ENCODE peak calls at places on chromosomes 1 and 21, in ten cellular contexts. One of them, this sample, is unnamed. For H3K9me3, the result is how much of the 10 kb centered on the place peaks cover.

GRCh38 chr1:214833357-214833756 is 230.4 kb downstream of the CENPF start:
- DNase-seq in small intestine: no peak
- DNase-seq in NT2/D1: no peak
- DNase-seq in tibial artery: no peak
- DNase-seq in A549: no peak
- DNase-seq in H9: no peak
- DNase-seq in astrocyte: peak
- DNase-seq in PC-9: no peak
- DNase-seq in A673: no peak
- DNase-seq in colonic mucosa: no peak
- DNase-seq in this sample: no peak

GRCh38 chr1:39508857-39509305 is 17.4 kb downstream of the BMP8A start:
- DNase-seq in colonic mucosa: no peak
- DNase-seq in NT2/D1: no peak
- DNase-seq in astrocyte: peak
- DNase-seq in A673: no peak
- DNase-seq in tibial artery: no peak
- DNase-seq in H9: no peak
- DNase-seq in small intestine: no peak
- DNase-seq in PC-9: peak
- DNase-seq in A549: no peak
- DNase-seq in this sample: no peak

GRCh38 chr21:36122977-36123376 is 11.9 kb upstream of the CBR3 start:
- DNase-seq in H9: no peak
- DNase-seq in colonic mucosa: no peak
- DNase-seq in PC-9: no peak
- DNase-seq in astrocyte: no peak
- DNase-seq in A549: no peak
- DNase-seq in A673: no peak
- DNase-seq in small intestine: no peak
- DNase-seq in NT2/D1: no peak
- DNase-seq in tibial artery: peak
- DNase-seq in this sample: no peak

GRCh38 chr1:169925505-169926482 is 32.1 kb upstream of the SCYL3 start:
- DNase-seq in small intestine: no peak
- DNase-seq in PC-9: no peak
- DNase-seq in H9: no peak
- DNase-seq in colonic mucosa: no peak
- DNase-seq in tibial artery: no peak
- DNase-seq in A549: no peak
- DNase-seq in A673: no peak
- DNase-seq in NT2/D1: no peak
- DNase-seq in astrocyte: no peak
- DNase-seq in this sample: no peak

GRCh38 chr1:107171378-107171777 is 30.5 kb downstream of the NTNG1 start:
- DNase-seq in A673: peak
- DNase-seq in small intestine: no peak
- DNase-seq in PC-9: no peak
- DNase-seq in H9: no peak
- DNase-seq in astrocyte: peak
- DNase-seq in A549: no peak
- DNase-seq in tibial artery: no peak
- DNase-seq in NT2/D1: no peak
- DNase-seq in colonic mucosa: no peak
- DNase-seq in this sample: no peak

GRCh38 chr1:85484264-85484663 is 19.3 kb upstream of the DDAH1 start:
- DNase-seq in astrocyte: no peak
- DNase-seq in A549: no peak
- DNase-seq in PC-9: no peak
- DNase-seq in A673: no peak
- DNase-seq in colonic mucosa: no peak
- DNase-seq in small intestine: no peak
- DNase-seq in H9: no peak
- DNase-seq in tibial artery: no peak
- DNase-seq in NT2/D1: no peak
- DNase-seq in this sample: no peak

GRCh38 chr21:33894736-33895288 is 20.8 kb downstream of the ATP5PO start:
- DNase-seq in A549: peak
- DNase-seq in PC-9: peak
- DNase-seq in NT2/D1: peak
- DNase-seq in astrocyte: peak
- DNase-seq in colonic mucosa: peak
- DNase-seq in A673: peak
- DNase-seq in small intestine: peak
- DNase-seq in H9: peak
- DNase-seq in tibial artery: peak
- DNase-seq in this sample: peak

GRCh38 chr1:35603941-35604340 is 30.8 kb downstream of the TFAP2E start:
- DNase-seq in tibial artery: no peak
- DNase-seq in colonic mucosa: no peak
- DNase-seq in NT2/D1: no peak
- DNase-seq in A673: no peak
- DNase-seq in A549: no peak
- DNase-seq in PC-9: no peak
- DNase-seq in small intestine: no peak
- DNase-seq in astrocyte: peak
- DNase-seq in H9: no peak
- DNase-seq in this sample: no peak

GRCh38 chr1:80164150-80164549 is 1157.6 kb upstream of the ADGRL4 start:
- DNase-seq in NT2/D1: no peak
- DNase-seq in A673: no peak
- DNase-seq in A549: no peak
- DNase-seq in PC-9: no peak
- DNase-seq in small intestine: no peak
- DNase-seq in tibial artery: no peak
- DNase-seq in astrocyte: no peak
- DNase-seq in H9: no peak
- DNase-seq in colonic mucosa: no peak
- DNase-seq in this sample: no peak

GRCh38 chr21:34999397-34999941 is 49.6 kb downstream of the RUNX1 start:
- DNase-seq in A673: no peak
- DNase-seq in H9: no peak
- DNase-seq in A549: no peak
- DNase-seq in astrocyte: no peak
- DNase-seq in tibial artery: no peak
- DNase-seq in colonic mucosa: no peak
- DNase-seq in small intestine: no peak
- DNase-seq in NT2/D1: no peak
- DNase-seq in PC-9: no peak
- DNase-seq in this sample: no peak

GRCh38 chr1:78157162-78157561 is 111.4 kb downstream of the GIPC2 start:
- DNase-seq in small intestine: no peak
- DNase-seq in colonic mucosa: no peak
- DNase-seq in NT2/D1: no peak
- DNase-seq in A673: no peak
- DNase-seq in tibial artery: no peak
- DNase-seq in H9: no peak
- DNase-seq in A549: no peak
- DNase-seq in PC-9: no peak
- DNase-seq in astrocyte: peak
- DNase-seq in this sample: no peak

GRCh38 chr1:165454211-165454610 is 9.3 kb upstream of the RXRG start:
- DNase-seq in PC-9: no peak
- DNase-seq in A549: no peak
- DNase-seq in colonic mucosa: no peak
- DNase-seq in NT2/D1: no peak
- DNase-seq in astrocyte: no peak
- DNase-seq in H9: no peak
- DNase-seq in A673: no peak
- DNase-seq in tibial artery: no peak
- DNase-seq in small intestine: no peak
- DNase-seq in this sample: no peak

DNA sequence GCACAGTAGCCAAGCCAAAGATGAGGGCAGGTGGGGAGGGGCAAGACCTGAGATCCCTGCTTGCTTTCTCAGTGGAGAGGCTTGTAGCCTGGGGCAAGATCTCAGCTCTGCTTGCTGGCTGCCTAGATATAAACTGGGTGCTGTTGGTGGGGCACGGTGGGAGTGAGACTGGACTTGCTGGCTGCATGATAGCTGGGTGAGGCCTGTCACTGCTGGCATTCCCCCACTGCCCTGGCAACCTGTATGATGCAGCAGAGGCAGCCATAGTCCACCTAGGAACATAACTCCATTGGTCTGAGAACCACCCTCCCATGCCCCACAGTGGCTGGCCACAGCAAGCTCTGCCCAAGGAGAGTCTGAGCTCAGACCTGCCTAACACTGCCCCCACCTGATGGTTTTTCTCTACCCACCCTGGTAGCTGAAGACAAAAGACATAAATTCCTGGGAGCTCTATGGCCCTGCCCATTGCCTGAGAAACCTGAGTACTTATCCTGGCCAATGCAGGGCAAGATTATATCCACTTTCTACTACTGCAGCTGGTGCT is 261.9 kb upstream of the DEPDC1 start:
- DNase-seq in tibial artery: no peak
- DNase-seq in H9: peak
- DNase-seq in A673: no peak
- DNase-seq in PC-9: no peak
- DNase-seq in colonic mucosa: no peak
- DNase-seq in astrocyte: no peak
- DNase-seq in A549: no peak
- DNase-seq in NT2/D1: peak
- DNase-seq in small intestine: no peak
- DNase-seq in this sample: no peak
- H3K9me3 ChIP-seq in tibial artery: under half
- H3K9me3 ChIP-seq in H9: under half
- H3K9me3 ChIP-seq in A673: under half
- H3K9me3 ChIP-seq in PC-9: under half
- H3K9me3 ChIP-seq in colonic mucosa: under half
- H3K9me3 ChIP-seq in astrocyte: under half
- H3K9me3 ChIP-seq in A549: under half
- H3K9me3 ChIP-seq in NT2/D1: under half
- H3K9me3 ChIP-seq in small intestine: under half
- H3K9me3 ChIP-seq in this sample: under half

DNA sequence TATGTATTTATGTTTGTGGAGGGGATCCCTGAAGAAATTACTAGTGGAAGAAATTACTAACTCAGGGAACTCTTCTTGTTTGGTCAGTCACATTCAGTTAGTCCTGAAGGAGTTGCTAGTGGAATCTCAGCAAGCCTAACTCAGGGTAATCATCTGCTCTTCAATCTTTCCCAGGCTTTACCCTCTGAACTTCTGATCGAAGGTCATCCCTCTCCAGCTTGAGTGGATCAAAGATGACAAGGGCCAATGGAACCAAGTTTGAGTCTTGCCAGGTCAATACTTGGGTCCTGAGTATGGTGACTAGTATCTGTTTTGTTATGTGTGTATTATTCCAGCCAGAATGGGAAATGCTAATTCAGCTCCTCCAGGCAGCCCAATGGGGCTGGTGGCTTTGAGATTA is 49.3 kb downstream of the CFH start:
- DNase-seq in tibial artery: no peak
- DNase-seq in PC-9: no peak
- DNase-seq in small intestine: no peak
- DNase-seq in astrocyte: no peak
- DNase-seq in A549: no peak
- DNase-seq in A673: no peak
- DNase-seq in H9: no peak
- DNase-seq in colonic mucosa: no peak
- DNase-seq in NT2/D1: no peak
- DNase-seq in this sample: no peak
- H3K9me3 ChIP-seq in tibial artery: under half
- H3K9me3 ChIP-seq in PC-9: under half
- H3K9me3 ChIP-seq in small intestine: under half
- H3K9me3 ChIP-seq in astrocyte: under half
- H3K9me3 ChIP-seq in A549: under half
- H3K9me3 ChIP-seq in A673: under half
- H3K9me3 ChIP-seq in H9: under half
- H3K9me3 ChIP-seq in colonic mucosa: under half
- H3K9me3 ChIP-seq in NT2/D1: under half
- H3K9me3 ChIP-seq in this sample: under half

GRCh38 chr21:20649231-20649630 is 349.0 kb upstream of the NCAM2 start:
- DNase-seq in tibial artery: no peak
- DNase-seq in small intestine: no peak
- DNase-seq in colonic mucosa: no peak
- DNase-seq in A549: no peak
- DNase-seq in A673: no peak
- DNase-seq in NT2/D1: no peak
- DNase-seq in astrocyte: no peak
- DNase-seq in H9: no peak
- DNase-seq in PC-9: no peak
- DNase-seq in this sample: no peak

GRCh38 chr21:20644552-20644951 is 353.7 kb upstream of the NCAM2 start:
- DNase-seq in small intestine: no peak
- DNase-seq in A673: no peak
- DNase-seq in H9: no peak
- DNase-seq in PC-9: no peak
- DNase-seq in A549: no peak
- DNase-seq in NT2/D1: no peak
- DNase-seq in astrocyte: no peak
- DNase-seq in tibial artery: no peak
- DNase-seq in colonic mucosa: no peak
- DNase-seq in this sample: no peak

GRCh38 chr21:20645344-20645743 is 352.9 kb upstream of the NCAM2 start:
- DNase-seq in colonic mucosa: no peak
- DNase-seq in astrocyte: no peak
- DNase-seq in NT2/D1: no peak
- DNase-seq in A549: no peak
- DNase-seq in tibial artery: no peak
- DNase-seq in small intestine: no peak
- DNase-seq in A673: no peak
- DNase-seq in H9: no peak
- DNase-seq in PC-9: no peak
- DNase-seq in this sample: no peak

GRCh38 chr21:20647603-20648002 is 350.6 kb upstream of the NCAM2 start:
- DNase-seq in A549: no peak
- DNase-seq in colonic mucosa: no peak
- DNase-seq in astrocyte: no peak
- DNase-seq in small intestine: no peak
- DNase-seq in PC-9: no peak
- DNase-seq in NT2/D1: no peak
- DNase-seq in H9: no peak
- DNase-seq in A673: peak
- DNase-seq in tibial artery: no peak
- DNase-seq in this sample: no peak

DNA sequence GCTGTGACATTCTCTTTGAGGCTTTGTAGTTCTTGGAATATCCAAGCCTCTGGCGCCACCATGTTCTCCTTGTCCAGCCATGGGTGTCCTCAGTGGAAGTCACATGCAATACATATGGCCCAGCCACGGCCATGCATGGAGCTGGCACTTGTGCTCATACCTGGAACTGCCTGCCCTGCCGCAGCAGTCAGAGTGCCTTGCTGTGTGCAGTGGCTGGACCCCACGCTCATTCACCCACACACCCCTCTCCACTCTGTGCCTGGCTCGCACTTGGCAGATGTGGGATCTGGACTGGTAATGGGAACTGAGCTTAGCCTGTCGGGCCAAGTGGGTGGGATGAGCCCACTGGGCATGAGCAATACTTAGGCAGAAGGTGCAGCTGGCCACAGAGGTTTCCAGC is 351.8 kb upstream of the NCAM2 start:
- DNase-seq in PC-9: no peak
- DNase-seq in small intestine: no peak
- DNase-seq in colonic mucosa: no peak
- DNase-seq in astrocyte: no peak
- DNase-seq in NT2/D1: no peak
- DNase-seq in H9: no peak
- DNase-seq in A549: no peak
- DNase-seq in A673: no peak
- DNase-seq in tibial artery: no peak
- DNase-seq in this sample: no peak
- H3K9me3 ChIP-seq in PC-9: under half
- H3K9me3 ChIP-seq in small intestine: under half
- H3K9me3 ChIP-seq in colonic mucosa: under half
- H3K9me3 ChIP-seq in astrocyte: under half
- H3K9me3 ChIP-seq in NT2/D1: under half
- H3K9me3 ChIP-seq in H9: under half
- H3K9me3 ChIP-seq in A549: under half
- H3K9me3 ChIP-seq in A673: under half
- H3K9me3 ChIP-seq in tibial artery: under half
- H3K9me3 ChIP-seq in this sample: under half

GRCh38 chr21:18646114-18646513 is 242.5 kb upstream of the TMPRSS15 start:
- DNase-seq in H9: no peak
- DNase-seq in A549: no peak
- DNase-seq in colonic mucosa: no peak
- DNase-seq in small intestine: no peak
- DNase-seq in tibial artery: no peak
- DNase-seq in astrocyte: no peak
- DNase-seq in A673: no peak
- DNase-seq in NT2/D1: no peak
- DNase-seq in PC-9: no peak
- DNase-seq in this sample: no peak
- H3K9me3 ChIP-seq in H9: under half
- H3K9me3 ChIP-seq in A549: under half
- H3K9me3 ChIP-seq in colonic mucosa: under half
- H3K9me3 ChIP-seq in small intestine: under half
- H3K9me3 ChIP-seq in tibial artery: under half
- H3K9me3 ChIP-seq in astrocyte: under half
- H3K9me3 ChIP-seq in A673: under half
- H3K9me3 ChIP-seq in NT2/D1: under half
- H3K9me3 ChIP-seq in PC-9: under half
- H3K9me3 ChIP-seq in this sample: under half

This sample was measured in CD4-positive, alpha-beta T cell.